ENCODE peak calls at places on chromosome 19, in seven cellular contexts. R is neuronal stem cell, Y is H1, N is mesenchymal stem cell, V is IMR-90, D is H9, B is trophoblast cell. J is an unnamed sample.

GRCh38 chr19:49128545-49129237 is 9.3 kb downstream of the PPFIA3 start:
- DNase-seq in R (no peak), Y (no peak), N (no peak), V (no peak), D (no peak), B (no peak), J (no peak)

GRCh38 chr19:50329146-50329925 is at the start of gene KCNC3:
- DNase-seq in R (peak), Y (peak), N (peak), V (peak), D (peak), B (peak), J (peak)

GRCh38 chr19:42427313-42427712 is at the start of gene LIPE:
- DNase-seq in R (no peak), Y (no peak), N (peak), V (no peak), D (no peak), B (no peak), J (no peak)

GRCh38 chr19:55197531-55197930 is 11.8 kb downstream of the PTPRH start:
- DNase-seq in R (no peak), Y (no peak), N (peak), V (no peak), D (no peak), B (peak), J (peak)

GRCh38 chr19:58395220-58395978 is at the start of gene RNF225:
- DNase-seq in R (no peak), Y (peak), N (no peak), V (no peak), D (peak), B (peak), J (peak)

GRCh38 chr19:45528744-45529453 is 21.6 kb downstream of the VASP start:
- DNase-seq in R (no peak), Y (peak), N (no peak), V (no peak), D (peak), B (peak), J (peak)

GRCh38 chr19:13748169-13748884 is 16.0 kb upstream of the MRI1 start:
- DNase-seq in R (no peak), Y (peak), N (peak), V (peak), D (no peak), B (peak), J (peak)

GRCh38 chr19:13849991-13850909 is 26.7 kb upstream of the NANOS3 start:
- DNase-seq in R (no peak), Y (peak), N (peak), V (peak), D (peak), B (peak), J (peak)

GRCh38 chr19:6056801-6057650 is 53.3 kb downstream of the RFX2 start:
- DNase-seq in R (no peak), Y (no peak), N (peak), V (peak), D (peak), B (peak), J (peak)

GRCh38 chr19:2064788-2065524 is 13.9 kb upstream of the MKNK2 start:
- DNase-seq in R (no peak), Y (no peak), N (no peak), V (no peak), D (no peak), B (no peak), J (no peak)

GRCh38 chr19:45170146-45171106 is 7.6 kb downstream of the TRAPPC6A start:
- DNase-seq in R (no peak), Y (no peak), N (no peak), V (no peak), D (no peak), B (peak), J (no peak)

GRCh38 chr19:12991296-12991695 is 4.0 kb upstream of the NFIX start:
- DNase-seq in R (no peak), Y (no peak), N (no peak), V (no peak), D (no peak), B (no peak), J (no peak)

GRCh38 chr19:45145270-45146189 is 15.3 kb downstream of the NKPD1 start:
- DNase-seq in R (no peak), Y (no peak), N (no peak), V (no peak), D (no peak), B (no peak), J (no peak)

GRCh38 chr19:54160182-54160811 is 776 bp upstream of the LENG1 start:
- DNase-seq in R (no peak), Y (peak), N (peak), V (peak), D (no peak), B (peak), J (peak)

GRCh38 chr19:49808762-49809154 is 4.3 kb downstream of the FUZ start:
- DNase-seq in R (peak), Y (peak), N (peak), V (peak), D (peak), B (peak), J (peak)

GRCh38 chr19:49564616-49565045 is 15.7 kb downstream of the NOSIP start:
- DNase-seq in R (no peak), Y (no peak), N (no peak), V (no peak), D (no peak), B (no peak), J (no peak)

GRCh38 chr19:51971624-51972023 is 15.0 kb downstream of the ZNF350 start:
- DNase-seq in R (no peak), Y (no peak), N (peak), V (peak), D (no peak), B (no peak), J (peak)

GRCh38 chr19:39408392-39409206 is 2.0 kb downstream of the ZFP36 start:
- DNase-seq in R (no peak), Y (peak), N (peak), V (peak), D (no peak), B (peak), J (no peak)

GRCh38 chr19:36488816-36489138 is 584 bp downstream of the ZNF566 start:
- DNase-seq in R (no peak), Y (no peak), N (no peak), V (no peak), D (no peak), B (no peak), J (no peak)

GRCh38 chr19:55809381-55810058 is 22.3 kb downstream of the NLRP11 start:
- DNase-seq in R (no peak), Y (peak), N (no peak), V (peak), D (peak), B (peak), J (peak)

GRCh38 chr19:51339313-51339686 is 2.6 kb downstream of the VSIG10L start:
- DNase-seq in R (no peak), Y (no peak), N (no peak), V (no peak), D (peak), B (no peak), J (peak)

GRCh38 chr19:44574201-44574950 is 39.0 kb upstream of the IGSF23 start:
- DNase-seq in R (no peak), Y (no peak), N (no peak), V (no peak), D (no peak), B (no peak), J (no peak)

GRCh38 chr19:16325671-16326400 is 1.2 kb downstream of the KLF2 start:
- DNase-seq in R (peak), Y (peak), N (no peak), V (no peak), D (peak), B (peak), J (peak)

GRCh38 chr19:58561373-58562125 is 3.1 kb upstream of the UBE2M start:
- DNase-seq in R (no peak), Y (no peak), N (no peak), V (no peak), D (no peak), B (peak), J (no peak)

GRCh38 chr19:15378529-15379082 is 981 bp downstream of the AKAP8 start:
- DNase-seq in R (peak), Y (no peak), N (peak), V (peak), D (no peak), B (peak), J (peak)

GRCh38 chr19:3358919-3359849 is 7.2 kb upstream of the NFIC start:
- DNase-seq in R (no peak), Y (no peak), N (peak), V (peak), D (no peak), B (peak), J (no peak)

GRCh38 chr19:3359850-3360493 is 6.4 kb upstream of the NFIC start:
- DNase-seq in R (no peak), Y (no peak), N (no peak), V (no peak), D (no peak), B (peak), J (no peak)

GRCh38 chr19:3361384-3362216 is 4.8 kb upstream of the NFIC start:
- DNase-seq in R (no peak), Y (no peak), N (peak), V (no peak), D (no peak), B (no peak), J (peak)

GRCh38 chr19:3362217-3362907 is 4.0 kb upstream of the NFIC start:
- DNase-seq in R (no peak), Y (no peak), N (no peak), V (no peak), D (no peak), B (no peak), J (no peak)

GRCh38 chr19:3360494-3361383 is 5.6 kb upstream of the NFIC start:
- DNase-seq in R (no peak), Y (peak), N (peak), V (no peak), D (no peak), B (peak), J (no peak)
- H4K8ac ChIP-seq in R (no peak), Y (peak), N (peak), V (peak), D (no peak), B (no peak), J (no peak)

GRCh38 chr19:40445006-40445312 is 824 bp upstream of the SERTAD3 start:
- DNase-seq in R (no peak), Y (no peak), N (no peak), V (no peak), D (no peak), B (no peak), J (no peak)
- H4K8ac ChIP-seq in R (no peak), Y (peak), N (peak), V (peak), D (no peak), B (peak), J (no peak)

GRCh38 chr19:35383536-35383935 is 12.7 kb downstream of the GPR42 start:
- DNase-seq in R (no peak), Y (no peak), N (no peak), V (no peak), D (no peak), B (peak), J (no peak)

GRCh38 chr19:35388277-35389054 is 17.6 kb downstream of the GPR42 start:
- DNase-seq in R (no peak), Y (no peak), N (no peak), V (no peak), D (no peak), B (no peak), J (no peak)

GRCh38 chr19:35392742-35393350 is 22.0 kb downstream of the GPR42 start:
- DNase-seq in R (no peak), Y (no peak), N (no peak), V (no peak), D (no peak), B (no peak), J (no peak)

DNA sequence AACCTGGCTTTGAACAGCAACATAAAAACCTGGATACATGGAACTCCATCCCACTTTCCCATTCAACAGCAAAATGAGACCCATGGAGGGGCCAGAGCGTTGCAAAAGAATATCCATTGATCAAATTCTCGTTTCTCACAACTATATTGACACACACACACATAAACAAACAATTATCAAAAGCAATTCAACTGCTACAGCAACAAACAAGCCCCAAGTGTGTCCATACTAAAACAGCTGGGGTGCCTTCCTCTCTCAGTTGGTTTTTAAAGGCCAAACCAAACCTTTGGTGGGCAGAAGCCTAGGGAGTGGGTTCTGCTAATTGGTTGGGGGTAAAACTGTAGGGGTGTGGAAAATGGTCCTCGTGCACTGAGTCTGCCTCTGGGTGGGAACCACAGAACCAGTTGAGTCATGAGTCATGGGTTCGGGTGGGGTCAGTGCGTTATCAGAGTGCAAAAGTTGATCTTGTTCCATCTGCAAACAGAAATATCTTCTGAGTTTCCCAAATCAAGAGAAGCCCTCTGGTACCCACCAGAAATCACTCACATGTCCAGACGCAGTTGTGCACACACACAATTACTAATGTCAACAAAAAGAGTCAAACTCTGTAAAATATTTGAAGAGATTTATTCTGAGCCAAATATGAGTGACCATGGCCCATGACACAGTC is 18.5 kb downstream of the GPR42 start:
- DNase-seq in R (no peak), Y (peak), N (no peak), V (no peak), D (no peak), B (no peak), J (no peak)
- H4K8ac ChIP-seq in R (no peak), Y (no peak), N (no peak), V (no peak), D (no peak), B (no peak), J (no peak)

DNA sequence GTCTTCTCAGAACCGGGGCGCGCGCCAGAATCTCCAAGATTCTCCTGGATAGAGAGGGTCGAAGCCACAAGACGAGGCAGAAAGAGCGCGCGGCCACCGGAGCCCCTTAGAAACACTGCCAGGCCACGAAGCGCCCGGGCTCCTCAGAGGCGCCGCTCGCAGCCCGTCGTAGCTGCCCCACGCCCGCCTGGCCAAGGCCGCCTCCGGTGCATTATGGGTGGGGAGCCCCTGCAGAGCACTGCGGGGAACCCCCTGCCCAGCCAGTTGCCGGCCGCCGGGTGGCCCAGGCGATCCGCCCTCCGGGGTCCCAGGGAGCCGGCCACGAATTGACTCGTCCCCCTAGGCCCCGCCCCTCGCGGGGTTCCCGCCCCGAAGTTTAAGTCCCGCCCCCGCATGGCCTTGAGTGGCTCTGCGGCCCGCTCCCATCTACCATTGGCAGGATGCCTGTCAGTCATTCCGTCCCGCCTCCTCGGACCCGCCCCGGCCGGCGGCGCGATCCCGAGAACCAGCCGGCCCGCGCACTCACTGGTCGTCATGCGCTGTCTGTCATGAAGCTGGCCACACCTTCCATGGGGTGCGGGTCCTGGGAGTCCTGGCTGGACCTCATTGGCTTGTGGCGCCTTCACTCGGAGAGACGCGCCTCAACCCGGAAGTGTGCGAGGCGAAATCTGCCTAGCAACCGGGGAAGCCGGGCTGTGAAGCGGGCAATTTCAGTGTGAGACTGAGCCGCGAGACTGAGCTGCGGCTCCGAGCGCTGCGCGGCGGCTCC is 20.2 kb upstream of the GATAD2A start:
- DNase-seq in R (peak), Y (peak), N (peak), V (peak), D (peak), B (peak), J (peak)
- H4K8ac ChIP-seq in R (no peak), Y (peak), N (peak), V (peak), D (no peak), B (peak), J (no peak)

GRCh38 chr19:17734146-17734545 is 14.9 kb downstream of the MAP1S start:
- DNase-seq in R (no peak), Y (no peak), N (no peak), V (no peak), D (no peak), B (no peak), J (no peak)
- H4K8ac ChIP-seq in R (no peak), Y (no peak), N (no peak), V (no peak), D (no peak), B (no peak), J (no peak)

DNA sequence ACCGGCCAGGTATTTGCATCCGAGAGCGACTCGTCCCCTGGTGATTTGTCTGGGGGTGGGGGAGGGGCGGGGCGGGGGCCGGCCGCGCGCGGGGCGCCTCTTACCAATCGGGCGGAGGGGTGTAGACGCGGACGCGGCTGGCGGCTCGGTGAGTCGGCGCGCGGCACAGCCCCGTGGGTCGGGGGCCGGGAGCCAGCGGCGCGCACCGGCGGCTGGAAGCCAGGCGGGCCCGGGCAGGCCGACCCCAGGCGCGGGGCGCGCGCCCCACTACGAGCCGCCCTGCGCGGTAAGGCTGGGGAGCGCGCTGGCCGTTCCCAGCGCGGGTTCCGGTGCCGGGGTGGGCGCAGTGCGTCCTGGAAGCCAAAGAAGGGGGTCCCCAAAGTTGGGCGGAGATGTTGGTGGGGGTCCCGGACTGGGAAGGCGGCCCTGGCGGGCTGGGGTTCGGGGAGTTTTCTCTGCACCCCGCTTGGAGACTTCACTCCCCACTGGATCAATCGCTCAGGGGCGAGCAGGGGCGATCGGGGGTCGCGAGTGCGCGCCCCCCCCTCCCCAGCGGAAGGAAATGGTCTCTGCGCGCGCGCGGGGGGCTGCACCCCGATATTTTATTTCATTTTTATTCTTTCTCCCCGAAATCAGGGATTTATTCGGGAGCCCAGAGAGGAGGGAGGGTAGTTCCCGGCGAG is at the start of gene ARID3A:
- DNase-seq in R (no peak), Y (no peak), N (no peak), V (no peak), D (peak), B (no peak), J (no peak)
- H4K8ac ChIP-seq in R (peak), Y (peak), N (peak), V (peak), D (no peak), B (peak), J (peak)

GRCh38 chr19:19181614-19182013 is 10.3 kb downstream of the BORCS8 start:
- DNase-seq in R (no peak), Y (no peak), N (no peak), V (no peak), D (no peak), B (no peak), J (no peak)

GRCh38 chr19:19186742-19187141 is 5.2 kb downstream of the BORCS8 start:
- DNase-seq in R (no peak), Y (no peak), N (no peak), V (no peak), D (no peak), B (no peak), J (no peak)

DNA sequence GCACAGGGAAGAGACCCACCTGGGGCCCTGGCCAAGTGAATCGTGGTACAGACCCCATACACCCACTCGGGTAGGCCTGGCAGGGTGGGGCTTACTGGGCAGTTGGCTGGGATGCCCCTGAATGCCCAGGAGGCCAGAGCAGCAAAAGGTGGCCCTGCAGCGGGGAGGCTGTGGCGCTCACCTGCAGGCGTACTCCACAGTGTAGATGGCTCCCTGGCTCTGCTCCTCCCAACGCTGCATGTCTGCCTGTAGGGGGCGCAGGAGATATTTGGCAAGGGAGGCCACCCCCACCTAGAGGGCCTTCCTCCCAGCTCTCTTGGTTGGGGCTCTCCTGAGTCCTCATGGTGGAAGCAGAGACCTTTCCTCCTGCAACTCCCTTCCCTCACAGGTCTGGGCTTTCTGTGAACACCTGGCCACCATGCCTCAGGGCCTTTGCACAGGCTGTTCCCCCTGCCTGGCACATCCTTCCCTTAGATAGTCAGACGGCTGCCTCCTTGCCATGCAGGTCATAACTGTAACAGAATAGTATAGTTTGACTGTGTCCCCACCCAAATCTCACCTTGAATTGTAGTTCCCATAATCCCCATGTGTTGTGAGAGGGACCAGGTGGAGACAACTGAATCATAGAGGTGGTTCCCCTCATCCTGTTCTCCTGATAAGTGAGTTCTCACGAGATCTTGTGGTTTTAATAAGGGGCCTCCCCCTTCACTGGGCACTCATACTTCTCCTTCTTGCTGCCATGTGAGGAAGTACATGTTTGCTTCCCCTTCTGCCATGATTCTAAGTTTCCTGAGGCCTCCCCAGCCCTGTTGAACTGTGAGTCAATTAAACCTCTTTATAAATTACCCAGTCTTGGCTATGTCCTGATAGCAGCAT is 5.9 kb downstream of the BORCS8 start:
- DNase-seq in R (peak), Y (peak), N (peak), V (peak), D (peak), B (peak), J (peak)
- H4K8ac ChIP-seq in R (no peak), Y (no peak), N (no peak), V (no peak), D (no peak), B (no peak), J (no peak)

GRCh38 chr19:30920238-30920637 is 429.0 kb downstream of the TSHZ3 start:
- DNase-seq in R (no peak), Y (no peak), N (no peak), V (no peak), D (no peak), B (no peak), J (no peak)

GRCh38 chr19:30924670-30925069 is 424.6 kb downstream of the TSHZ3 start:
- DNase-seq in R (no peak), Y (no peak), N (no peak), V (no peak), D (no peak), B (no peak), J (no peak)

GRCh38 chr19:30923096-30923495 is 426.1 kb downstream of the TSHZ3 start:
- DNase-seq in R (no peak), Y (no peak), N (no peak), V (no peak), D (no peak), B (no peak), J (no peak)

GRCh38 chr19:30919737-30920136 is 429.5 kb downstream of the TSHZ3 start:
- DNase-seq in R (no peak), Y (no peak), N (no peak), V (no peak), D (no peak), B (no peak), J (no peak)
- H4K8ac ChIP-seq in R (no peak), Y (no peak), N (no peak), V (no peak), D (no peak), B (no peak), J (no peak)